ENCODE peak calls at places on chromosomes 7 and 10, in four cellular contexts. B is H7, W is GM12865, I is esophagus squamous epithelium. C is an unnamed sample.

GRCh38 chr7:42183547-42183946 is 53.5 kb downstream of the GLI3 start:
- DNase-seq in W (no peak), I (no peak), B (no peak), C (no peak)

GRCh38 chr7:67625257-67625713 is 628.7 kb downstream of the TYW1 start:
- DNase-seq in I (no peak), W (peak; percentile 41), B (peak; percentile 86), C (peak; percentile 11)

GRCh38 chr7:34091330-34091917 is 186.1 kb downstream of the BMPER start:
- DNase-seq in B (peak; percentile 50), I (no peak), W (peak; percentile 46), C (peak; percentile 30)

GRCh38 chr10:14658331-14659122 is 116.2 kb downstream of the FAM107B start:
- DNase-seq in W (peak; percentile 65), I (no peak), B (no peak), C (no peak)

GRCh38 chr7:151351967-151352366 is 10.4 kb downstream of the NUB1 start:
- DNase-seq in W (peak; percentile 85), B (no peak), I (no peak), C (peak; percentile 96)

GRCh38 chr7:15143936-15144335 is 241.4 kb upstream of the DGKB start:
- DNase-seq in W (no peak), B (no peak), I (no peak), C (no peak)

GRCh38 chr7:157928171-157928794 is 591.5 kb downstream of the DNAJB6 start:
- DNase-seq in I (no peak), B (no peak), W (no peak), C (no peak)

GRCh38 chr10:80860719-80861118 is 323.0 kb downstream of the SH2D4B start:
- DNase-seq in B (no peak), W (no peak), I (no peak), C (no peak)

DNA sequence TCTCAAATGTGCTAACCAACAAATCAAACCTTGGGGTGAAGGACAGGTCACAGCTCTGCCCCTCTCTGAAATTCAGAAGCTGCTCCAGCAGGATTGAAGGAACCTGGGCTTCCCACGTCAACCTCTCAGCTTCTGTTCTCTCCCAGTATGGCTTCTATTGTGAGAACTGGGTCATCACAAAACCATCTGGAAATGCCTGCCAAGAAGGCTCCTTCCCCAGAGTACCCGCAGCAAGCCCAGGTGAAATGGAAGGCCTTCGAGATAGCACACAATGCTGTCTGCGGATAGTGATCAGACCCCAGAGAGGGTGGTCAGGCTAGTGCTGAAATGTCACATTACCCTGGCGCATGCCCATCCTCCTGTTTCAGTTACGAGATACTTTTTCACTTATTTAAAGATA is 16.4 kb upstream of the PROSER2 start:
- DNase-seq in W (no peak), B (no peak), I (no peak), C (no peak)
- H3K4me3 ChIP-seq in W (no peak overlapping the region), B (no peak overlapping the region), I (no peak overlapping the region), C (no peak overlapping the region)

DNA sequence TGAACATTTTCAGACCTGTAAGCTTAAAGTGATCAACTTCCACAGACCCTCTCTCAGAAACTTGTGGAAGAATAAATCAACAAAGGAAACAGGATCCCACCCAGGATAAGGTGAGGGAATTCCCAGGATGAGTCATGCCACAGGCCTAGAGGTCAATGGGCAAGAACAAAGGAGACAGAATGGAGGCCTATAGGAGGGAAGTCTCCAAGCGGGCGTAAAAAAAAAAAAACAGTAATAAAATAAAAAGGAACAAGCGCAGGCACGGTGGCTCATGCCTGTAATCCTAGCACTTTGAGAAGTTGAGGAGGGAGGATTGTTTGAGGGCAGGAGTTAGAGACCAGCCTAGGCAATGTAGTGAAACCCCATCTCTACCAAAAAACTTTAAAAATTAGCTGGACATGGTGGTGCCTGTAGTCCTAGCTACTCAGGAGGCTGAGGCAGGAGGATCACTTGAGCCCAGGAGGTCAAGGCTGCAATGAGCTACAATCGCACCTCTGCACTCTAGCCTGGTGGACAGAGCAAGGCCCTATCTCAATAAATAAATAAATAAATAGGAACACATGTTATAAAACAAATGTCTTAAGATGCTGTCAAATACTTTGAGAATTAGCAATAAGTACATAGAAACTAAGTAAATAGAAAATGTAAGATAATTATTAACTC is 8.4 kb downstream of the SORBS1 start:
- DNase-seq in W (no peak), B (peak; percentile 53), I (no peak), C (no peak)
- H3K4me3 ChIP-seq in W (no peak overlapping the region), B (no peak overlapping the region), I (no peak overlapping the region), C (no peak overlapping the region)

DNA sequence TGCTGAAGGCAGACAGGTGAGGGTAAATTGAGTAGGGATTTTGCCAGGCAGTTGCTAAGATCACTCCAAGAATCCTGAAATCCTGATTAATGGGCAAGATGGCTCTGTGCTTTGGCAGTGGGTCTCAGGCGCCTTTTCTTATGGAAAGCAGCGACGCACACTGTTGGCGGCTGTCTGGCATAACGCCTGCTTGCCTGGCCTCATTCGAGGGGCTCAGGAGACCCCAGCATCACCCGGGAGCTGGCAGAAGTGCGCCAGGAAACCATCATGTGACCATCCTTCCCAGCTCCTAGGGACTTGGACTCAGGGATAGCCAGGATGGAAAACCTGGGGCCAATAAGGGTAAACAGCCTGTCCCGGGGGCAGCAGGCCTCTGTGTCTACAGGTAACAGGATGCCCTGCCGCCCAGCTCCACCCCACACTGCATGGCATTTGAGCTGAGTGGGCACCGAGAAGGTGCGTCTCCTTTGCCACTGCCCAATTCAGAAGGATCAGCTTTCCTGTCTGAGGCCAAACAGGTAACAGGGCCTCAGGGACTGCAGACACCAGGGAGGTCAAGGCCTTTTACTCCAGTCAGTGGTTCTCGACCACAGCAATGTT is 98.6 kb downstream of the FAM53B start:
- DNase-seq in B (no peak), W (no peak), I (no peak), C (no peak)
- H3K4me3 ChIP-seq in B (no peak overlapping the region), W (no peak overlapping the region), I (no peak overlapping the region), C (no peak overlapping the region)

DNA sequence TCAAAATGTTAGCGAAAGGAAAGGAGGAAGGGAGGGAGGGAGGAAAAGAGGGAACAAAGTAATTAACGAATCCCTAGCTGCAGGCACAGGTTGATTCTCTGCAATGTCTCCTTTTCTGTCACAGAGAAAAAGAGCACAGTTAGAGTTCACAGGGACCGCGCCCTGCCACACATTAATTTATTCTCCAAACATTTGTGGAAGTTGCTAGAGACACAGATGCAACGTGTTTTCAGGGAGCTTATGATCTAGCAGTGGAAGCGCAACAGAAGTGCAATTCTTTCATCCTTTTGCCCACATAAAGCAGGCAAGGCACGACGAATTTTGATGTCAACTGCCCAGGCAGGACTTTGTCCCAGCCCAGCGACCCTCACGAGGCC is 101.6 kb upstream of the ZNF438 start:
- DNase-seq in W (no peak), B (no peak), I (no peak), C (no peak)
- H3K4me3 ChIP-seq in W (peak overlapping the region; percentile 73), B (peak overlapping the region; percentile 30), I (peak overlapping the region; percentile 71), C (peak overlapping the region; percentile 21)